ENCODE peak calls at places on chromosomes 7 and 10, in ten cellular contexts. One of them, this sample, is unnamed.

GRCh38 chr10:75616076-75616475 is 184.7 kb downstream of the LRMDA start:
- DNase-seq in naive thymus-derived CD4-positive, alpha-beta T cell: no peak
- DNase-seq in ELR: no peak
- DNase-seq in mammary epithelial cell: no peak
- DNase-seq in CD4-positive, CD25-positive, alpha-beta regulatory T cell: no peak
- DNase-seq in AML-193: no peak
- DNase-seq in upper lobe of right lung: no peak
- DNase-seq in psoas muscle: no peak
- DNase-seq in stimulated activated CD4-positive, alpha-beta T cell treated with anti-CD3 and anti-CD28 coated beads, Interleukin-4, amount 100 ng/mL, for 1 hour: no peak
- DNase-seq in coronary artery: no peak
- DNase-seq in this sample: no peak

GRCh38 chr7:29883462-29884398 is 77.4 kb downstream of the WIPF3 start:
- DNase-seq in naive thymus-derived CD4-positive, alpha-beta T cell: no peak
- DNase-seq in ELR: no peak
- DNase-seq in mammary epithelial cell: no peak
- DNase-seq in CD4-positive, CD25-positive, alpha-beta regulatory T cell: no peak
- DNase-seq in AML-193: no peak
- DNase-seq in upper lobe of right lung: no peak
- DNase-seq in psoas muscle: no peak
- DNase-seq in stimulated activated CD4-positive, alpha-beta T cell treated with anti-CD3 and anti-CD28 coated beads, Interleukin-4, amount 100 ng/mL, for 1 hour: no peak
- DNase-seq in coronary artery: no peak
- DNase-seq in this sample: peak

GRCh38 chr7:117269895-117270294 is 53.0 kb downstream of the WNT2 start:
- DNase-seq in naive thymus-derived CD4-positive, alpha-beta T cell: no peak
- DNase-seq in ELR: peak
- DNase-seq in mammary epithelial cell: peak
- DNase-seq in CD4-positive, CD25-positive, alpha-beta regulatory T cell: no peak
- DNase-seq in AML-193: no peak
- DNase-seq in upper lobe of right lung: no peak
- DNase-seq in psoas muscle: no peak
- DNase-seq in stimulated activated CD4-positive, alpha-beta T cell treated with anti-CD3 and anti-CD28 coated beads, Interleukin-4, amount 100 ng/mL, for 1 hour: no peak
- DNase-seq in coronary artery: no peak
- DNase-seq in this sample: no peak

GRCh38 chr10:86775056-86775858 is 18.8 kb downstream of the BMPR1A start:
- DNase-seq in naive thymus-derived CD4-positive, alpha-beta T cell: no peak
- DNase-seq in ELR: peak
- DNase-seq in mammary epithelial cell: peak
- DNase-seq in CD4-positive, CD25-positive, alpha-beta regulatory T cell: no peak
- DNase-seq in AML-193: no peak
- DNase-seq in upper lobe of right lung: no peak
- DNase-seq in psoas muscle: no peak
- DNase-seq in stimulated activated CD4-positive, alpha-beta T cell treated with anti-CD3 and anti-CD28 coated beads, Interleukin-4, amount 100 ng/mL, for 1 hour: no peak
- DNase-seq in coronary artery: no peak
- DNase-seq in this sample: no peak

GRCh38 chr10:117886766-117887165 is 160.0 kb downstream of the RAB11FIP2 start:
- DNase-seq in naive thymus-derived CD4-positive, alpha-beta T cell: no peak
- DNase-seq in ELR: no peak
- DNase-seq in mammary epithelial cell: no peak
- DNase-seq in CD4-positive, CD25-positive, alpha-beta regulatory T cell: no peak
- DNase-seq in AML-193: no peak
- DNase-seq in upper lobe of right lung: no peak
- DNase-seq in psoas muscle: no peak
- DNase-seq in stimulated activated CD4-positive, alpha-beta T cell treated with anti-CD3 and anti-CD28 coated beads, Interleukin-4, amount 100 ng/mL, for 1 hour: no peak
- DNase-seq in coronary artery: no peak
- DNase-seq in this sample: no peak

GRCh38 chr7:146136357-146136875 is 19.8 kb downstream of the CNTNAP2 start:
- DNase-seq in naive thymus-derived CD4-positive, alpha-beta T cell: no peak
- DNase-seq in ELR: no peak
- DNase-seq in mammary epithelial cell: no peak
- DNase-seq in CD4-positive, CD25-positive, alpha-beta regulatory T cell: no peak
- DNase-seq in AML-193: no peak
- DNase-seq in upper lobe of right lung: no peak
- DNase-seq in psoas muscle: no peak
- DNase-seq in stimulated activated CD4-positive, alpha-beta T cell treated with anti-CD3 and anti-CD28 coated beads, Interleukin-4, amount 100 ng/mL, for 1 hour: no peak
- DNase-seq in coronary artery: no peak
- DNase-seq in this sample: no peak

GRCh38 chr7:111159426-111159825 is 68.5 kb downstream of the LRRN3 start:
- DNase-seq in naive thymus-derived CD4-positive, alpha-beta T cell: no peak
- DNase-seq in ELR: peak
- DNase-seq in mammary epithelial cell: peak
- DNase-seq in CD4-positive, CD25-positive, alpha-beta regulatory T cell: no peak
- DNase-seq in AML-193: no peak
- DNase-seq in upper lobe of right lung: no peak
- DNase-seq in psoas muscle: no peak
- DNase-seq in stimulated activated CD4-positive, alpha-beta T cell treated with anti-CD3 and anti-CD28 coated beads, Interleukin-4, amount 100 ng/mL, for 1 hour: no peak
- DNase-seq in coronary artery: no peak
- DNase-seq in this sample: no peak

GRCh38 chr7:92777993-92778392 is 58.4 kb downstream of the CDK6 start:
- DNase-seq in naive thymus-derived CD4-positive, alpha-beta T cell: no peak
- DNase-seq in ELR: no peak
- DNase-seq in mammary epithelial cell: no peak
- DNase-seq in CD4-positive, CD25-positive, alpha-beta regulatory T cell: no peak
- DNase-seq in AML-193: no peak
- DNase-seq in upper lobe of right lung: no peak
- DNase-seq in psoas muscle: no peak
- DNase-seq in stimulated activated CD4-positive, alpha-beta T cell treated with anti-CD3 and anti-CD28 coated beads, Interleukin-4, amount 100 ng/mL, for 1 hour: no peak
- DNase-seq in coronary artery: no peak
- DNase-seq in this sample: no peak

GRCh38 chr7:21429021-21429420 is 1.1 kb downstream of the SP4 start:
- DNase-seq in naive thymus-derived CD4-positive, alpha-beta T cell: no peak
- DNase-seq in ELR: no peak
- DNase-seq in mammary epithelial cell: no peak
- DNase-seq in CD4-positive, CD25-positive, alpha-beta regulatory T cell: no peak
- DNase-seq in AML-193: no peak
- DNase-seq in upper lobe of right lung: no peak
- DNase-seq in psoas muscle: no peak
- DNase-seq in stimulated activated CD4-positive, alpha-beta T cell treated with anti-CD3 and anti-CD28 coated beads, Interleukin-4, amount 100 ng/mL, for 1 hour: no peak
- DNase-seq in coronary artery: no peak
- DNase-seq in this sample: no peak

GRCh38 chr7:151172273-151173141 is 5.0 kb upstream of the GBX1 start:
- DNase-seq in naive thymus-derived CD4-positive, alpha-beta T cell: peak
- DNase-seq in ELR: peak
- DNase-seq in mammary epithelial cell: peak
- DNase-seq in CD4-positive, CD25-positive, alpha-beta regulatory T cell: peak
- DNase-seq in AML-193: peak
- DNase-seq in upper lobe of right lung: peak
- DNase-seq in psoas muscle: peak
- DNase-seq in stimulated activated CD4-positive, alpha-beta T cell treated with anti-CD3 and anti-CD28 coated beads, Interleukin-4, amount 100 ng/mL, for 1 hour: peak
- DNase-seq in coronary artery: peak
- DNase-seq in this sample: peak

GRCh38 chr10:11931038-11931437 is 107.9 kb downstream of the PROSER2 start:
- DNase-seq in naive thymus-derived CD4-positive, alpha-beta T cell: no peak
- DNase-seq in ELR: no peak
- DNase-seq in mammary epithelial cell: no peak
- DNase-seq in CD4-positive, CD25-positive, alpha-beta regulatory T cell: no peak
- DNase-seq in AML-193: no peak
- DNase-seq in upper lobe of right lung: no peak
- DNase-seq in psoas muscle: no peak
- DNase-seq in stimulated activated CD4-positive, alpha-beta T cell treated with anti-CD3 and anti-CD28 coated beads, Interleukin-4, amount 100 ng/mL, for 1 hour: no peak
- DNase-seq in coronary artery: no peak
- DNase-seq in this sample: no peak

GRCh38 chr10:129707406-129708388 is 240.7 kb downstream of the MGMT start:
- DNase-seq in naive thymus-derived CD4-positive, alpha-beta T cell: no peak
- DNase-seq in ELR: no peak
- DNase-seq in mammary epithelial cell: no peak
- DNase-seq in CD4-positive, CD25-positive, alpha-beta regulatory T cell: no peak
- DNase-seq in AML-193: no peak
- DNase-seq in upper lobe of right lung: no peak
- DNase-seq in psoas muscle: no peak
- DNase-seq in stimulated activated CD4-positive, alpha-beta T cell treated with anti-CD3 and anti-CD28 coated beads, Interleukin-4, amount 100 ng/mL, for 1 hour: no peak
- DNase-seq in coronary artery: no peak
- DNase-seq in this sample: no peak

GRCh38 chr7:96998765-96999164 is 6.6 kb upstream of the DLX6 start:
- DNase-seq in naive thymus-derived CD4-positive, alpha-beta T cell: no peak
- DNase-seq in ELR: no peak
- DNase-seq in mammary epithelial cell: no peak
- DNase-seq in CD4-positive, CD25-positive, alpha-beta regulatory T cell: no peak
- DNase-seq in AML-193: no peak
- DNase-seq in upper lobe of right lung: no peak
- DNase-seq in psoas muscle: no peak
- DNase-seq in stimulated activated CD4-positive, alpha-beta T cell treated with anti-CD3 and anti-CD28 coated beads, Interleukin-4, amount 100 ng/mL, for 1 hour: no peak
- DNase-seq in coronary artery: no peak
- DNase-seq in this sample: peak

GRCh38 chr7:120554960-120555571 is 282.1 kb downstream of the KCND2 start:
- DNase-seq in naive thymus-derived CD4-positive, alpha-beta T cell: no peak
- DNase-seq in ELR: peak
- DNase-seq in mammary epithelial cell: peak
- DNase-seq in CD4-positive, CD25-positive, alpha-beta regulatory T cell: peak
- DNase-seq in AML-193: peak
- DNase-seq in upper lobe of right lung: no peak
- DNase-seq in psoas muscle: no peak
- DNase-seq in stimulated activated CD4-positive, alpha-beta T cell treated with anti-CD3 and anti-CD28 coated beads, Interleukin-4, amount 100 ng/mL, for 1 hour: no peak
- DNase-seq in coronary artery: no peak
- DNase-seq in this sample: peak

GRCh38 chr7:7970113-7970619 is 1.6 kb downstream of the GLCCI1 start:
- DNase-seq in naive thymus-derived CD4-positive, alpha-beta T cell: no peak
- DNase-seq in ELR: no peak
- DNase-seq in mammary epithelial cell: no peak
- DNase-seq in CD4-positive, CD25-positive, alpha-beta regulatory T cell: no peak
- DNase-seq in AML-193: no peak
- DNase-seq in upper lobe of right lung: no peak
- DNase-seq in psoas muscle: no peak
- DNase-seq in stimulated activated CD4-positive, alpha-beta T cell treated with anti-CD3 and anti-CD28 coated beads, Interleukin-4, amount 100 ng/mL, for 1 hour: peak
- DNase-seq in coronary artery: no peak
- DNase-seq in this sample: peak

GRCh38 chr7:44263342-44264082 is 61.9 kb downstream of the CAMK2B start:
- DNase-seq in naive thymus-derived CD4-positive, alpha-beta T cell: no peak
- DNase-seq in ELR: no peak
- DNase-seq in mammary epithelial cell: no peak
- DNase-seq in CD4-positive, CD25-positive, alpha-beta regulatory T cell: no peak
- DNase-seq in AML-193: no peak
- DNase-seq in upper lobe of right lung: no peak
- DNase-seq in psoas muscle: no peak
- DNase-seq in stimulated activated CD4-positive, alpha-beta T cell treated with anti-CD3 and anti-CD28 coated beads, Interleukin-4, amount 100 ng/mL, for 1 hour: no peak
- DNase-seq in coronary artery: no peak
- DNase-seq in this sample: no peak

GRCh38 chr10:14688606-14689005 is 86.1 kb downstream of the FAM107B start:
- DNase-seq in naive thymus-derived CD4-positive, alpha-beta T cell: no peak
- DNase-seq in ELR: peak
- DNase-seq in mammary epithelial cell: no peak
- DNase-seq in CD4-positive, CD25-positive, alpha-beta regulatory T cell: no peak
- DNase-seq in AML-193: no peak
- DNase-seq in upper lobe of right lung: no peak
- DNase-seq in psoas muscle: no peak
- DNase-seq in stimulated activated CD4-positive, alpha-beta T cell treated with anti-CD3 and anti-CD28 coated beads, Interleukin-4, amount 100 ng/mL, for 1 hour: no peak
- DNase-seq in coronary artery: no peak
- DNase-seq in this sample: no peak

This sample was measured in NCI-H1417.